ENCODE peak calls at places on chromosomes 1 and 21, in six cellular contexts. P is prostate gland, V is AG10803, O is astrocyte of the spinal cord, T is heart left ventricle, U is lung. N is an unnamed sample.

GRCh38 chr1:178607718-178608408 is 95.0 kb downstream of the TEX35 start:
- DNase-seq in V (no peak), P (no peak), U (no peak), O (no peak), T (no peak), N (no peak)

GRCh38 chr1:172399369-172400072 is 21.0 kb upstream of the C1orf105 start:
- DNase-seq in P (peak), V (peak), O (peak), U (peak), T (peak), N (peak)

GRCh38 chr21:14010729-14011128 is 200.0 kb downstream of the LIPI start:
- DNase-seq in V (no peak), U (no peak), P (no peak), T (no peak), O (no peak), N (no peak)

GRCh38 chr1:57424231-57425027 is 569 bp upstream of the DAB1 start:
- DNase-seq in O (peak), U (no peak), P (peak), T (peak), V (peak), N (peak)

GRCh38 chr1:35717911-35718476 is 690 bp downstream of the C1orf216 start:
- DNase-seq in T (peak), U (peak), O (peak), P (no peak), V (peak), N (peak)

GRCh38 chr1:73821520-73821919 is 376.5 kb downstream of the LRRIQ3 start:
- DNase-seq in O (no peak), V (no peak), T (no peak), P (no peak), U (no peak), N (no peak)

GRCh38 chr1:25765152-25765909 is 34.7 kb upstream of the SELENON start:
- DNase-seq in V (no peak), U (no peak), T (no peak), O (no peak), P (no peak), N (no peak)

GRCh38 chr1:9025474-9025873 is 749 bp downstream of the SLC2A7 start:
- DNase-seq in T (no peak), P (no peak), U (no peak), V (no peak), O (no peak), N (no peak)

GRCh38 chr1:235402457-235403200 is 35.4 kb downstream of the TBCE start:
- DNase-seq in V (no peak), T (no peak), U (no peak), O (no peak), P (no peak), N (no peak)

GRCh38 chr1:3836421-3836820 is 20.6 kb downstream of the CEP104 start:
- DNase-seq in U (no peak), P (no peak), O (peak), V (no peak), T (no peak), N (no peak)

GRCh38 chr1:63674238-63674864 is 81.1 kb downstream of the PGM1 start:
- DNase-seq in U (peak), P (peak), V (peak), T (peak), O (peak), N (peak)

GRCh38 chr1:22790232-22791008 is 79.8 kb downstream of the EPHB2 start:
- DNase-seq in U (no peak), V (no peak), O (no peak), T (peak), P (no peak), N (no peak)

GRCh38 chr1:96236156-96236739 is 485.3 kb upstream of the PTBP2 start:
- DNase-seq in O (peak), U (no peak), P (peak), V (peak), T (no peak), N (peak)

GRCh38 chr1:147613506-147613905 is 56.8 kb downstream of the ACP6 start:
- DNase-seq in V (peak), O (peak), T (no peak), U (no peak), P (no peak), N (no peak)

GRCh38 chr1:50747394-50747793 is 212.7 kb downstream of the FAF1 start:
- DNase-seq in V (no peak), T (no peak), U (no peak), P (no peak), O (no peak), N (no peak)

DNA sequence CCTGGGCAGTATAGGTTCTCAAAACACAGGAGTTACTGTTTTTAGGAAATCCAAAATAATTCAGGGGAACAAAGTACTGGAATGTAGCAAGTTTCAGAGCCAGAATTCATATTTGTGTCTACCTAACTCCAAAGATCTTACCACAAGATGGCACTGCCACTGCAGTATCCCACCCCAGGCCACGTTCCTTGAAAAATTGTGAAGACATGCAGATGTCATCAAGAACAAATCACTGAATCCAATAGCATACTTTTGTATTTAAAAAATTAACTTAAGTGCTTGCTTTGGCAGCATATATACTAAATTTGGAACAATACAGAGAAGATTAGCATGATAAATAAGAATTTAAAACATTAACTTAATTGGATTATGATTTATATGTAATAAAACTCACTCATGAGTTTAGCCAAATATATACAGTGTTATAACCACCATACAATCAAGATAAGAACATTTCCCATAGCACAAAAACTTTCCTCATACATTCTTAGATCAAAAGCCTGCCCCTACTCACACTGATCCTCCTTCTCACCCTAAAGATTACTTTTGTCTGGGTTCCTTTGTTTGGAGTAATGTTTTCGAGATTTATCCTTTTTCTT is 209.9 kb downstream of the FAF1 start:
- DNase-seq in T (no peak), P (no peak), V (peak), O (peak), U (no peak), N (no peak)
- TF ChIP-seq CTCF in T (peak), P (no peak), V (peak), O (peak), U (no peak), N (peak)

GRCh38 chr1:201742955-201743805 is 85.8 kb upstream of the IPO9 start:
- DNase-seq in U (no peak), T (no peak), P (no peak), O (no peak), V (peak), N (no peak)
- H3K4me3 ChIP-seq in U (no peak), T (peak), P (no peak), O (no peak), V (no peak), N (no peak)

GRCh38 chr21:43850728-43851295 is 14.2 kb upstream of the AGPAT3 start:
- DNase-seq in P (no peak), V (no peak), U (no peak), T (no peak), O (no peak), N (no peak)
- TF ChIP-seq CTCF in P (no peak), V (no peak), U (no peak), T (no peak), O (no peak), N (no peak)

GRCh38 chr1:46168463-46168862 is 6.4 kb upstream of the TSPAN1 start:
- DNase-seq in U (no peak), V (no peak), O (no peak), P (no peak), T (no peak), N (no peak)

GRCh38 chr1:46171351-46171750 is 3.5 kb upstream of the TSPAN1 start:
- DNase-seq in T (peak), P (no peak), O (no peak), U (peak), V (no peak), N (no peak)

GRCh38 chr1:46169811-46170454 is 5.0 kb upstream of the TSPAN1 start:
- DNase-seq in U (no peak), T (no peak), O (no peak), P (no peak), V (no peak), N (no peak)

GRCh38 chr1:46171872-46172271 is 3.0 kb upstream of the TSPAN1 start:
- DNase-seq in U (peak), O (no peak), P (peak), T (no peak), V (no peak), N (peak)

DNA sequence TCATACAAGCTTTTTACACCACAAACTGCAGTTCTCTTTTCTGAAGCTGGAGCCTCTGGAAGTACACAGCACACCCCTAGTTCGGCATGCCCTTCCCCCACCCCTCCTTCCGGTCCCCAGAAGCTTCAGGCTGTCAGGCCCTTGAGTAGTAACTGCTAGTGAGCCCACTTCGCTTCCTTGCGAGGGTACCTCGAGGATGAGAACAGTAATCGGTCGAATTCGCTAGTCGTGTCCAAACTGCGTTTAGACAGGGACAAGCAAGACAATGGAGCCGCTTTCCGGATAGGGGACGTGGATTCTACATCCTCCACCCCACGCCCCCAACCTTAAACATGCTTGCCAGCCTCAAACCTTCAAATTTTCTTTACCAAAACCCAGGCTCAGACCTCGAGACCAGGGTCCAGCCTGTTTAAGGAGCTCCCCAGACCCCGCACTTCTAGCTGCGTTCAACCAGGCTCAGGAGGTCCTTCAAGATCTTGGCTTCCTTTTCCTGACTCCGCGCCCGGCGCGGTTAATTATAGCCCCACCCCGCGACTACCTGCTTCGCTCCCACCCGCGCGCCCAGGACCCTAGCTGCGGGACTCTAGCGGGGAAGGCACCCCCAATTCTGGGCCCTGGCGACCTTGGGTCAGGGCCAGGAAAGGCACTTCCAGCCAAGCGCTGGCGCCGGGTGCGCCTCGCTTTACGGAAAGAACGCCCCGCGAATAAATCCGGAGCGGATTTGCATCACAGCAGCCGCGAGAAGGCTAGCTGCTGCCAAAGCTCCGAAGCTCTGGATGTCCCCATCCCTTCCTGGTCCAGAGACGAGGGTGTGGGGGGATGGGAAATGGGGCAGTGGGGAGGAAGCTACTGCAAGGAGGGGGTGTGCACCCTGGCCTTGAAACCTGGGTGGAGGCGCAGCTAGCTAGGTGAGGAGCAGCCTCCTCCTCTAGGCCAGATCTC is 8.1 kb upstream of the TSPAN1 start:
- DNase-seq in V (no peak), O (no peak), U (peak), T (peak), P (no peak), N (no peak)
- H3K4me3 ChIP-seq in V (peak), O (peak), U (peak), T (peak), P (peak), N (no peak)

GRCh38 chr1:168386492-168386891 is 105.8 kb downstream of the TBX19 start:
- DNase-seq in T (no peak), U (no peak), V (no peak), P (no peak), O (no peak), N (no peak)

GRCh38 chr1:168387781-168388760 is 107.4 kb downstream of the TBX19 start:
- DNase-seq in P (no peak), T (no peak), V (no peak), O (no peak), U (no peak), N (no peak)

GRCh38 chr1:168390261-168390660 is 109.6 kb downstream of the TBX19 start:
- DNase-seq in O (no peak), V (no peak), T (no peak), P (no peak), U (no peak), N (no peak)

GRCh38 chr1:168391759-168392681 is 111.3 kb downstream of the TBX19 start:
- DNase-seq in T (no peak), O (no peak), P (peak), V (no peak), U (no peak), N (peak)

DNA sequence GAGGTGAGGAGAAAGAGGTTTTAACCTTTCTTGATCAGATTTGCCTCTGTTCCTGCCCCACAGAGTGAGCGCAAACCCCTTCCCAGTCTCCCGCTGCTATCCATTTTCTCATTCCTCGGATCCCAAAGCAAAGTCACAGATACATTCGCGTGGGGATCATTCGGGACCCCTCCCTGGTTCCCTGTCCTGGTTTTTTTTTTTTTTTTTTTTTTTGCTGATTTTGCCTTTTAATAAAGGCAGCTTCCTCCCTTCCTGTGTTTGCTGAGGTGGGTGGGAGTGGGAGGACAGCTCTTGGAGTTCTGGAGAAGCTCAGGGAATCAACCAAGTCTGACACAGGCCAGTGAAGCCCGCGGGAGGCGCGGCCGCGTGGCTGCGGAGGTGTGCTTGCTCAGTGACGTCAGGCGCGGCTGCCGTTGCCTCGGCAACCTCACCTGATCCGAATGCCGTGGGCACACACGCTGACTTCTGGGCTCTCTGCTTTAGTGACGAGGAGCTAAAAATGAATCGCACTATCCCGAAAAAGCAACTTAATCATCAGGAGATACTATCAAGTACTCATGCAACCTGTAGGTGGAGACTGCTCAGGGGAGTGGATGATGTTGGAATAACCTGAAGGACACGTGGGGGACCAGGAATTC is 106.4 kb downstream of the TBX19 start:
- DNase-seq in O (peak), U (peak), V (no peak), T (peak), P (peak), N (peak)
- TF ChIP-seq CTCF in O (no peak), U (no peak), V (no peak), T (no peak), P (no peak), N (peak)

DNA sequence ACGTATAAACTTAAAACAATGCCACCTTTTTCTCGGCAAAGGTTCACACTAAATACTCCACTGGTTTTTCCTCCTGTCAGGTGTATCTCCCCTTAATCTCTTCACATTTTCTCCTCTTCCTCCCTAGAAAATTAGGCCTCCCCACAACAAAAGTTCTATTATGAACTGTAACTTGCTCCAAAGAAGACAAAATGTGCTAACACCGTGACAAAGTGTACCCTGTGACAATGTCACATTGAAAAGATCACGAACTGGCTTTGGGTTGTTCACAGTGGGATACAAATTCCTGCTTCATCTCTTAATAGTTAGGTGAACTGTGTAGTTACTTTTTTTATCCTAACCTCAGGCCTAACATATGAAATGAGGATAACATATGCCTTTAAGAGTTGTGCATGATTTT is 6.0 kb downstream of the NUCKS1 start:
- DNase-seq in O (no peak), P (no peak), V (no peak), T (no peak), U (no peak), N (no peak)
- H3K4me3 ChIP-seq in O (no peak), P (no peak), V (no peak), T (no peak), U (no peak), N (no peak)

GRCh38 chr1:162230096-162230495 is 146.6 kb downstream of the SPATA46 start:
- DNase-seq in P (peak), T (no peak), U (no peak), V (no peak), O (peak), N (peak)
- TF ChIP-seq CTCF in P (peak), T (no peak), U (no peak), V (no peak), O (peak), N (no peak)

DNA sequence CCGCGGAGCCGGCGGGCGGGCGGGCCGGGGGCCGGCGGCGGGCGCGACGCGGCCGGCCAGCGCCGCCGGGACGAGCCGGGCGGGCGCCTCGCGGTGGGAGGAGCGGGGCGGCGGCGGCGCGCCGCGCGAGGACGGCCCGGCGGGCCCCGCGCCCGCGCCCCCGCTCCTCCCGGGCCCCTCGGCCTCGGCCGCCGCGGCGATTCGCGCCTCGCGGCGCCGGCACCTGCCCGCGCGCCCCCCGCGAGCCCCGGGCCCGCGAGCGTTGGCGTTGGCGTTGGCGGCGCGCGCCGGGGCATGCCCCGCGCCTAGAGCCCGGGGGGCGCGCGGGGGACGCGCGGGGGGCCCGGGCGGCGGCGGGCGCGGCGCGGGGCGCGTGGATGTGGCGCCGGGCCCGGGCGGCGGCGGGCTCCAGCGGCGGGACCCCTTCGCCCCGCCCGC is at the start of gene SKI:
- DNase-seq in U (no peak), V (no peak), T (no peak), O (no peak), P (no peak), N (no peak)
- H3K4me3 ChIP-seq in U (peak), V (peak), T (peak), O (peak), P (peak), N (no peak)

GRCh38 chr1:213340593-213340992 is 289.6 kb downstream of the RPS6KC1 start:
- DNase-seq in U (no peak), V (no peak), O (no peak), P (no peak), T (no peak), N (no peak)
- TF ChIP-seq CTCF in U (no peak), V (no peak), O (no peak), P (no peak), T (no peak), N (no peak)

DNA sequence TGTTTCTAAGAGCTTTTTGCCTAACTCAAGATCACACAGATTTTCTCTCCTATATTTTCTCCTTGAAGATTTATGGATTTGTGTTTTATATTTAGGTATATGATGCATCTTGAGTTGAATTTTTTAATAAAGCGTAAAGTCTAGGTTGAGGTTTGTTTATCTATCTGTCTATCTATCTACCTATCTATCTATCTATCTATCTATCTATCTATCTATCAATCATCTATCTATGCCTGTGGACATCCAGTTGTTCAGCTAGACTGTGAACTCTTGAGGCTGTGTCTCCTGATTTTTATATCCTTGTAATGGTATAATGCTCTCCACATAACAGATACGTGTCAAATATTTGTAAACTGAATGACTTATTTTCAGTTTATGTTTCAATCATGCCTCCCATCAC is 120.1 kb downstream of the DNAH14 start:
- DNase-seq in O (no peak), V (no peak), T (no peak), U (no peak), P (no peak), N (no peak)
- H3K4me3 ChIP-seq in O (no peak), V (no peak), T (no peak), U (no peak), P (no peak), N (no peak)

N was measured in body of pancreas.